ENCODE peak calls at places on chromosome 11, in six cellular contexts. One of them, this sample, is unnamed.

GRCh38 chr11:2954263-2954662 is 25.0 kb upstream of the PHLDA2 start:
- DNase-seq in trophoblast cell: no peak
- DNase-seq in neuronal stem cell: no peak
- DNase-seq in H1: no peak
- DNase-seq in mesendoderm: no peak
- DNase-seq in IMR-90: peak; percentile 18
- DNase-seq in this sample: no peak

GRCh38 chr11:126375726-126376125 is 20.2 kb downstream of the ST3GAL4 start:
- DNase-seq in neuronal stem cell: no peak
- DNase-seq in IMR-90: peak; percentile 86
- DNase-seq in mesendoderm: no peak
- DNase-seq in trophoblast cell: no peak
- DNase-seq in H1: no peak
- DNase-seq in this sample: no peak

GRCh38 chr11:122754553-122755322 is 83.6 kb upstream of the CRTAM start:
- DNase-seq in trophoblast cell: peak; percentile 45
- DNase-seq in IMR-90: no peak
- DNase-seq in neuronal stem cell: no peak
- DNase-seq in H1: peak; percentile 17
- DNase-seq in mesendoderm: peak; percentile 77
- DNase-seq in this sample: peak; percentile 34

GRCh38 chr11:1070594-1071462 is 3.8 kb upstream of the MUC2 start:
- DNase-seq in mesendoderm: no peak
- DNase-seq in IMR-90: no peak
- DNase-seq in trophoblast cell: no peak
- DNase-seq in H1: no peak
- DNase-seq in neuronal stem cell: no peak
- DNase-seq in this sample: no peak

GRCh38 chr11:3877252-3878035 is 22.0 kb downstream of the STIM1 start:
- DNase-seq in neuronal stem cell: no peak
- DNase-seq in IMR-90: no peak
- DNase-seq in mesendoderm: peak; percentile 24
- DNase-seq in H1: no peak
- DNase-seq in trophoblast cell: peak; percentile 39
- DNase-seq in this sample: no peak

GRCh38 chr11:129061466-129062194 is 119.0 kb upstream of the TP53AIP1 start:
- DNase-seq in trophoblast cell: peak; percentile 62
- DNase-seq in mesendoderm: no peak
- DNase-seq in IMR-90: peak; percentile 50
- DNase-seq in neuronal stem cell: no peak
- DNase-seq in H1: no peak
- DNase-seq in this sample: peak; percentile 35

GRCh38 chr11:326842-327580 is 6.4 kb upstream of the IFITM3 start:
- DNase-seq in neuronal stem cell: no peak
- DNase-seq in trophoblast cell: no peak
- DNase-seq in H1: no peak
- DNase-seq in mesendoderm: no peak
- DNase-seq in IMR-90: peak; percentile 42
- DNase-seq in this sample: peak; percentile 51

GRCh38 chr11:105100976-105101630 is 38.5 kb downstream of the CARD18 start:
- DNase-seq in neuronal stem cell: no peak
- DNase-seq in H1: no peak
- DNase-seq in trophoblast cell: no peak
- DNase-seq in mesendoderm: no peak
- DNase-seq in IMR-90: no peak
- DNase-seq in this sample: no peak

GRCh38 chr11:6546735-6547134 is 49.7 kb downstream of the DNHD1 start:
- DNase-seq in neuronal stem cell: no peak
- DNase-seq in trophoblast cell: no peak
- DNase-seq in IMR-90: no peak
- DNase-seq in mesendoderm: no peak
- DNase-seq in H1: no peak
- DNase-seq in this sample: no peak

GRCh38 chr11:85040166-85040565 is 587.0 kb downstream of the DLG2 start:
- DNase-seq in IMR-90: peak; percentile 40
- DNase-seq in trophoblast cell: no peak
- DNase-seq in H1: no peak
- DNase-seq in mesendoderm: no peak
- DNase-seq in neuronal stem cell: no peak
- DNase-seq in this sample: no peak

GRCh38 chr11:96065379-96065778 is 141.5 kb upstream of the MTMR2 start:
- DNase-seq in neuronal stem cell: no peak
- DNase-seq in trophoblast cell: no peak
- DNase-seq in mesendoderm: no peak
- DNase-seq in IMR-90: peak; percentile 21
- DNase-seq in H1: no peak
- DNase-seq in this sample: no peak

GRCh38 chr11:118572914-118573550 is 823 bp downstream of the ARCN1 start:
- DNase-seq in H1: no peak
- DNase-seq in mesendoderm: peak; percentile 48
- DNase-seq in IMR-90: peak; percentile 75
- DNase-seq in neuronal stem cell: peak; percentile 11
- DNase-seq in trophoblast cell: peak; percentile 62
- DNase-seq in this sample: peak; percentile 69

GRCh38 chr11:46845440-46845739 is 690 bp downstream of the CKAP5 start:
- DNase-seq in trophoblast cell: no peak
- DNase-seq in IMR-90: no peak
- DNase-seq in mesendoderm: no peak
- DNase-seq in H1: no peak
- DNase-seq in neuronal stem cell: peak; percentile 2
- DNase-seq in this sample: no peak

GRCh38 chr11:20056109-20057054 is 103.9 kb downstream of the DBX1 start:
- DNase-seq in trophoblast cell: no peak
- DNase-seq in H1: no peak
- DNase-seq in IMR-90: no peak
- DNase-seq in neuronal stem cell: no peak
- DNase-seq in mesendoderm: no peak
- DNase-seq in this sample: no peak

GRCh38 chr11:115126515-115127208 is 377.6 kb downstream of the CADM1 start:
- DNase-seq in IMR-90: no peak
- DNase-seq in trophoblast cell: no peak
- DNase-seq in neuronal stem cell: no peak
- DNase-seq in mesendoderm: no peak
- DNase-seq in H1: no peak
- DNase-seq in this sample: no peak

GRCh38 chr11:118666331-118666730 is 13.1 kb downstream of the TREH start:
- DNase-seq in H1: no peak
- DNase-seq in neuronal stem cell: no peak
- DNase-seq in IMR-90: no peak
- DNase-seq in mesendoderm: no peak
- DNase-seq in trophoblast cell: no peak
- DNase-seq in this sample: no peak

GRCh38 chr11:93034031-93034430 is 64.6 kb downstream of the MTNR1B start:
- DNase-seq in neuronal stem cell: no peak
- DNase-seq in mesendoderm: no peak
- DNase-seq in IMR-90: peak; percentile 57
- DNase-seq in trophoblast cell: no peak
- DNase-seq in H1: no peak
- DNase-seq in this sample: no peak

GRCh38 chr11:14969922-14970323 is 2.2 kb downstream of the CALCA start:
- DNase-seq in trophoblast cell: peak; percentile 48
- DNase-seq in neuronal stem cell: peak; percentile 63
- DNase-seq in H1: peak; percentile 49
- DNase-seq in IMR-90: peak; percentile 7
- DNase-seq in mesendoderm: peak; percentile 83
- DNase-seq in this sample: peak; percentile 28

GRCh38 chr11:75428301-75428724 is 4.7 kb downstream of the KLHL35 start:
- DNase-seq in H1: no peak
- DNase-seq in neuronal stem cell: no peak
- DNase-seq in mesendoderm: peak; percentile 81
- DNase-seq in trophoblast cell: peak; percentile 85
- DNase-seq in IMR-90: peak; percentile 76
- DNase-seq in this sample: no peak

GRCh38 chr11:31236052-31236652 is 133.4 kb downstream of the DCDC1 start:
- DNase-seq in trophoblast cell: peak; percentile 2
- DNase-seq in IMR-90: no peak
- DNase-seq in neuronal stem cell: no peak
- DNase-seq in mesendoderm: no peak
- DNase-seq in H1: no peak
- DNase-seq in this sample: peak; percentile 5

GRCh38 chr11:2305140-2305861 is 3.5 kb downstream of the TSPAN32 start:
- DNase-seq in H1: peak; percentile 38
- DNase-seq in IMR-90: peak; percentile 58
- DNase-seq in neuronal stem cell: peak; percentile 76
- DNase-seq in trophoblast cell: peak; percentile 86
- DNase-seq in mesendoderm: peak; percentile 69
- DNase-seq in this sample: peak; percentile 71

GRCh38 chr11:32892355-32893090 is at the start of gene QSER1:
- DNase-seq in IMR-90: peak; percentile 41
- DNase-seq in H1: no peak
- DNase-seq in mesendoderm: peak; percentile 77
- DNase-seq in neuronal stem cell: peak; percentile 72
- DNase-seq in trophoblast cell: peak; percentile 49
- DNase-seq in this sample: peak; percentile 65

GRCh38 chr11:114683007-114683406 is 4.7 kb downstream of the NXPE2 start:
- DNase-seq in IMR-90: no peak
- DNase-seq in trophoblast cell: no peak
- DNase-seq in mesendoderm: peak; percentile 51
- DNase-seq in neuronal stem cell: no peak
- DNase-seq in H1: no peak
- DNase-seq in this sample: peak; percentile 2

GRCh38 chr11:72520815-72521214 is 86.5 kb upstream of the CLPB start:
- DNase-seq in trophoblast cell: no peak
- DNase-seq in IMR-90: no peak
- DNase-seq in H1: no peak
- DNase-seq in neuronal stem cell: no peak
- DNase-seq in mesendoderm: no peak
- DNase-seq in this sample: no peak

GRCh38 chr11:115198301-115198700 is 305.9 kb downstream of the CADM1 start:
- DNase-seq in neuronal stem cell: no peak
- DNase-seq in H1: no peak
- DNase-seq in trophoblast cell: no peak
- DNase-seq in mesendoderm: no peak
- DNase-seq in IMR-90: peak; percentile 58
- DNase-seq in this sample: no peak

GRCh38 chr11:94473177-94473799 is 20.4 kb downstream of the MRE11 start:
- DNase-seq in IMR-90: peak; percentile 10
- DNase-seq in neuronal stem cell: no peak
- DNase-seq in mesendoderm: peak; percentile 31
- DNase-seq in trophoblast cell: no peak
- DNase-seq in H1: no peak
- DNase-seq in this sample: peak; percentile 12
- H3K4me3 ChIP-seq in IMR-90: no peak overlapping the region
- H3K4me3 ChIP-seq in neuronal stem cell: no peak overlapping the region
- H3K4me3 ChIP-seq in mesendoderm: no peak overlapping the region
- H3K4me3 ChIP-seq in trophoblast cell: no peak overlapping the region
- H3K4me3 ChIP-seq in H1: peak overlapping the region; percentile 26
- H3K4me3 ChIP-seq in this sample: no peak overlapping the region

GRCh38 chr11:70271635-70271953 is 1.1 kb downstream of the PPFIA1 start:
- DNase-seq in trophoblast cell: no peak
- DNase-seq in mesendoderm: no peak
- DNase-seq in IMR-90: no peak
- DNase-seq in H1: no peak
- DNase-seq in neuronal stem cell: no peak
- DNase-seq in this sample: no peak

GRCh38 chr11:70272009-70272408 is 1.5 kb downstream of the PPFIA1 start:
- DNase-seq in IMR-90: no peak
- DNase-seq in neuronal stem cell: no peak
- DNase-seq in H1: no peak
- DNase-seq in mesendoderm: no peak
- DNase-seq in trophoblast cell: no peak
- DNase-seq in this sample: no peak

GRCh38 chr11:70270877-70271634 is 566 bp downstream of the PPFIA1 start:
- DNase-seq in neuronal stem cell: peak; percentile 51
- DNase-seq in H1: no peak
- DNase-seq in IMR-90: peak; percentile 65
- DNase-seq in trophoblast cell: peak; percentile 52
- DNase-seq in mesendoderm: peak; percentile 51
- DNase-seq in this sample: peak; percentile 70

GRCh38 chr11:70268526-70268925 is 2.0 kb upstream of the PPFIA1 start:
- DNase-seq in mesendoderm: no peak
- DNase-seq in neuronal stem cell: no peak
- DNase-seq in H1: no peak
- DNase-seq in trophoblast cell: no peak
- DNase-seq in IMR-90: no peak
- DNase-seq in this sample: no peak

GRCh38 chr11:70270104-70270876 is at the start of gene PPFIA1:
- DNase-seq in IMR-90: peak; percentile 91
- DNase-seq in mesendoderm: peak; percentile 98
- DNase-seq in H1: peak; percentile 90
- DNase-seq in trophoblast cell: peak; percentile 99
- DNase-seq in neuronal stem cell: peak; percentile 90
- DNase-seq in this sample: peak; percentile 92
- H3K18ac ChIP-seq in IMR-90: no peak within 1 kb of the TSS
- H3K18ac ChIP-seq in mesendoderm: peak within 1 kb of the TSS; percentile 88
- H3K18ac ChIP-seq in H1: peak within 1 kb of the TSS; percentile 76
- H3K18ac ChIP-seq in trophoblast cell: peak within 1 kb of the TSS; percentile 51
- H3K18ac ChIP-seq in neuronal stem cell: peak within 1 kb of the TSS; percentile 97
- H3K18ac ChIP-seq in this sample: peak within 1 kb of the TSS; percentile 89

DNA sequence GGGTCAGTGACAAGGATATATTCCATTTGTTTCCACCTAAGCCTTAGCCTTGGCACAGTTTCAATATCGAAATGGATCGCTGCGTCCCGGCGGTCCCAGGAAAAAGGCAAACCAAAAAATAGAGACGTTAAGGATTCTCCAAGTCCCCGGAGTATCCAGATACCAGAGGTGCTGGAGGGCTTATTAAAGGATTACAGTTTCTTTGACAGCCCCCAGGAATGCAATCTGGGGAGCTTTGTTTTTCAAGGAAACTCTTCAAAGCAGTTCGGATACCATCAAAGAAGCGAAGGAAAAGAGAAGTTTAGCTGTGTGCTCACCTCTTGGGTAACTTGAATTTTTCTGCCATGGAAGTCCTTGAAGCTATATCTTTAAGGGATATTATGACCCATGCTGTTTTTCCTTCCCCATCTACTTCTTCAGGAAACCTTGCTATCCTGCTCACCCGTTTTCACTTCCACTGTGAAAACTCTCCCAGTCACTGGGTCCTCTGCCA is 600 bp upstream of the GPR83 start:
- DNase-seq in H1: no peak
- DNase-seq in IMR-90: no peak
- DNase-seq in trophoblast cell: no peak
- DNase-seq in neuronal stem cell: peak; percentile 12
- DNase-seq in mesendoderm: peak; percentile 64
- DNase-seq in this sample: no peak
- H3K4me3 ChIP-seq in H1: peak overlapping the region; percentile 66
- H3K4me3 ChIP-seq in IMR-90: peak overlapping the region; percentile 36
- H3K4me3 ChIP-seq in trophoblast cell: peak overlapping the region; percentile 29
- H3K4me3 ChIP-seq in neuronal stem cell: peak overlapping the region; percentile 35
- H3K4me3 ChIP-seq in mesendoderm: peak overlapping the region; percentile 21
- H3K4me3 ChIP-seq in this sample: peak overlapping the region; percentile 82

DNA sequence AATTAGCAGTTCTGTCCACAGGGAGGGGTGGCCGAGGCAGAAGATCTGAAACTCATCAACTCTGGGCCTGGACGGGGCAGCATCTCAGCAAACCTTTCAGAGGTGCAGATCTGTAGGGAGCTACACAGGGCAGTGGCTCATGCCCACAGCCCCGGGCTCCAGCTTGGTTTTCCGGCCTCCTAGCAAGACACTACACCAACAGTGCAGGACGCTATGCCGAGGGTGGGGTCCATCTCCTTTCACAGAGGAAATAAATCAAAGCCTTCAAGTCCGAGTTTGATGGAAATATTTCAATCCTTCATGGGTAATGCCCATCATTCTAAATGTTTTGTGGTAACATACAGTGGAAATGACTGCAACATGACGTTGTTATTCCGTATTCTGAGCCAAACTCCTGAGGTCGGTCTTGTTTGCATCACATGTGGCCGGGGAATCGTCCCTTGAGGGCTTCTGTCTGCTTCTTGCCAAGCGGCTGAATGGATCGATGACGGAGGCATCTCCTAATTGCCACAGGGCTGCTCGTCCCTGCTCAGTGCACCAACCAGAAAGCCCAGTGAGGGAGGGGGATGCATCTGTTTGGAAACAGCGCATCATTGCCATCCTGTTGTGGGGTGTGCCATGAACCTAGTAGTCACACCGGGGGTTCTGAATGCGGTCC is 30.0 kb downstream of the LINC01488 start:
- DNase-seq in H1: no peak
- DNase-seq in trophoblast cell: no peak
- DNase-seq in IMR-90: no peak
- DNase-seq in mesendoderm: no peak
- DNase-seq in neuronal stem cell: no peak
- DNase-seq in this sample: no peak
- H3K18ac ChIP-seq in H1: no peak overlapping the region
- H3K18ac ChIP-seq in trophoblast cell: no peak overlapping the region
- H3K18ac ChIP-seq in IMR-90: peak overlapping the region; percentile 73
- H3K18ac ChIP-seq in mesendoderm: no peak overlapping the region
- H3K18ac ChIP-seq in neuronal stem cell: peak overlapping the region; percentile 74
- H3K18ac ChIP-seq in this sample: no peak overlapping the region